ENCODE peak calls at places on chromosomes 2 and 18, in seven cellular contexts. One of them, this sample, is unnamed.

GRCh38 chr2:27211241-27211942 is 449 bp upstream of the ATRAID start:
- DNase-seq in Panc1: no peak
- DNase-seq in right cardiac atrium: no peak
- DNase-seq in A549: no peak
- DNase-seq in mesendoderm: peak; percentile 79
- DNase-seq in psoas muscle: no peak
- DNase-seq in K562: peak; percentile 95
- DNase-seq in this sample: no peak

GRCh38 chr2:170815746-170816498 is 765 bp upstream of the GAD1 start:
- DNase-seq in mesendoderm: peak; percentile 91
- DNase-seq in Panc1: no peak
- DNase-seq in A549: peak; percentile 67
- DNase-seq in psoas muscle: peak; percentile 51
- DNase-seq in K562: peak; percentile 86
- DNase-seq in right cardiac atrium: peak; percentile 76
- DNase-seq in this sample: no peak

GRCh38 chr2:215808996-215809395 is 204.4 kb downstream of the MREG start:
- DNase-seq in right cardiac atrium: no peak
- DNase-seq in A549: no peak
- DNase-seq in K562: peak; percentile 23
- DNase-seq in psoas muscle: no peak
- DNase-seq in Panc1: no peak
- DNase-seq in mesendoderm: peak; percentile 65
- DNase-seq in this sample: no peak

GRCh38 chr2:98454500-98455235 is 10.0 kb downstream of the INPP4A start:
- DNase-seq in psoas muscle: no peak
- DNase-seq in Panc1: no peak
- DNase-seq in mesendoderm: peak; percentile 51
- DNase-seq in K562: peak; percentile 49
- DNase-seq in A549: peak; percentile 53
- DNase-seq in right cardiac atrium: no peak
- DNase-seq in this sample: no peak

GRCh38 chr2:64730551-64731305 is 77.0 kb upstream of the SERTAD2 start:
- DNase-seq in right cardiac atrium: peak; percentile 82
- DNase-seq in K562: no peak
- DNase-seq in mesendoderm: peak; percentile 52
- DNase-seq in A549: no peak
- DNase-seq in Panc1: no peak
- DNase-seq in psoas muscle: peak; percentile 30
- DNase-seq in this sample: peak; percentile 60

GRCh38 chr2:3320910-3321605 is 56.6 kb downstream of the EIPR1 start:
- DNase-seq in right cardiac atrium: no peak
- DNase-seq in A549: no peak
- DNase-seq in psoas muscle: no peak
- DNase-seq in mesendoderm: no peak
- DNase-seq in K562: no peak
- DNase-seq in Panc1: no peak
- DNase-seq in this sample: no peak

GRCh38 chr2:177419274-177419673 is 26.7 kb downstream of the AGPS start:
- DNase-seq in psoas muscle: no peak
- DNase-seq in mesendoderm: no peak
- DNase-seq in A549: no peak
- DNase-seq in Panc1: no peak
- DNase-seq in K562: no peak
- DNase-seq in right cardiac atrium: no peak
- DNase-seq in this sample: no peak

GRCh38 chr2:64698668-64699444 is 45.1 kb upstream of the SERTAD2 start:
- DNase-seq in A549: peak; percentile 70
- DNase-seq in psoas muscle: no peak
- DNase-seq in right cardiac atrium: no peak
- DNase-seq in mesendoderm: no peak
- DNase-seq in K562: no peak
- DNase-seq in Panc1: no peak
- DNase-seq in this sample: no peak

GRCh38 chr2:73020657-73021370 is 50.7 kb downstream of the SFXN5 start:
- DNase-seq in Panc1: peak; percentile 84
- DNase-seq in A549: peak; percentile 69
- DNase-seq in psoas muscle: no peak
- DNase-seq in K562: no peak
- DNase-seq in mesendoderm: peak; percentile 9
- DNase-seq in right cardiac atrium: no peak
- DNase-seq in this sample: no peak

GRCh38 chr2:46134531-46135229 is 162.5 kb upstream of the EPAS1 start:
- DNase-seq in A549: no peak
- DNase-seq in mesendoderm: peak; percentile 12
- DNase-seq in psoas muscle: no peak
- DNase-seq in Panc1: no peak
- DNase-seq in K562: no peak
- DNase-seq in right cardiac atrium: peak; percentile 83
- DNase-seq in this sample: no peak

GRCh38 chr18:49754866-49755265 is 58.5 kb downstream of the ACAA2 start:
- DNase-seq in K562: no peak
- DNase-seq in psoas muscle: no peak
- DNase-seq in right cardiac atrium: no peak
- DNase-seq in mesendoderm: no peak
- DNase-seq in Panc1: no peak
- DNase-seq in A549: no peak
- DNase-seq in this sample: no peak

GRCh38 chr2:102540882-102541281 is 67.9 kb downstream of the SLC9A4 start:
- DNase-seq in Panc1: no peak
- DNase-seq in K562: no peak
- DNase-seq in A549: no peak
- DNase-seq in psoas muscle: no peak
- DNase-seq in right cardiac atrium: no peak
- DNase-seq in mesendoderm: no peak
- DNase-seq in this sample: no peak

GRCh38 chr2:2272841-2273240 is 58.2 kb downstream of the MYT1L start:
- DNase-seq in A549: no peak
- DNase-seq in right cardiac atrium: no peak
- DNase-seq in Panc1: no peak
- DNase-seq in mesendoderm: no peak
- DNase-seq in psoas muscle: no peak
- DNase-seq in K562: no peak
- DNase-seq in this sample: no peak

GRCh38 chr18:13614701-13615288 is 111.6 kb downstream of the FAM210A start:
- DNase-seq in mesendoderm: no peak
- DNase-seq in Panc1: no peak
- DNase-seq in psoas muscle: peak; percentile 42
- DNase-seq in right cardiac atrium: peak; percentile 75
- DNase-seq in A549: no peak
- DNase-seq in K562: no peak
- DNase-seq in this sample: no peak

GRCh38 chr18:44848931-44849330 is 168.2 kb downstream of the SETBP1 start:
- DNase-seq in A549: no peak
- DNase-seq in K562: no peak
- DNase-seq in mesendoderm: no peak
- DNase-seq in right cardiac atrium: peak; percentile 53
- DNase-seq in Panc1: no peak
- DNase-seq in psoas muscle: no peak
- DNase-seq in this sample: no peak

GRCh38 chr2:178553047-178553446 is 72.8 kb downstream of the PLEKHA3 start:
- DNase-seq in psoas muscle: no peak
- DNase-seq in Panc1: peak; percentile 18
- DNase-seq in right cardiac atrium: no peak
- DNase-seq in K562: no peak
- DNase-seq in mesendoderm: no peak
- DNase-seq in A549: peak; percentile 23
- DNase-seq in this sample: no peak

GRCh38 chr2:52571380-52572347 is 1195.9 kb upstream of the CHAC2 start:
- DNase-seq in mesendoderm: no peak
- DNase-seq in A549: no peak
- DNase-seq in right cardiac atrium: no peak
- DNase-seq in Panc1: no peak
- DNase-seq in K562: no peak
- DNase-seq in psoas muscle: peak; percentile 10
- DNase-seq in this sample: no peak
- H3K4me3 ChIP-seq in mesendoderm: no peak overlapping the region
- H3K4me3 ChIP-seq in A549: no peak overlapping the region
- H3K4me3 ChIP-seq in right cardiac atrium: no peak overlapping the region
- H3K4me3 ChIP-seq in Panc1: no peak overlapping the region
- H3K4me3 ChIP-seq in K562: no peak overlapping the region
- H3K4me3 ChIP-seq in psoas muscle: no peak overlapping the region
- H3K4me3 ChIP-seq in this sample: no peak overlapping the region

DNA sequence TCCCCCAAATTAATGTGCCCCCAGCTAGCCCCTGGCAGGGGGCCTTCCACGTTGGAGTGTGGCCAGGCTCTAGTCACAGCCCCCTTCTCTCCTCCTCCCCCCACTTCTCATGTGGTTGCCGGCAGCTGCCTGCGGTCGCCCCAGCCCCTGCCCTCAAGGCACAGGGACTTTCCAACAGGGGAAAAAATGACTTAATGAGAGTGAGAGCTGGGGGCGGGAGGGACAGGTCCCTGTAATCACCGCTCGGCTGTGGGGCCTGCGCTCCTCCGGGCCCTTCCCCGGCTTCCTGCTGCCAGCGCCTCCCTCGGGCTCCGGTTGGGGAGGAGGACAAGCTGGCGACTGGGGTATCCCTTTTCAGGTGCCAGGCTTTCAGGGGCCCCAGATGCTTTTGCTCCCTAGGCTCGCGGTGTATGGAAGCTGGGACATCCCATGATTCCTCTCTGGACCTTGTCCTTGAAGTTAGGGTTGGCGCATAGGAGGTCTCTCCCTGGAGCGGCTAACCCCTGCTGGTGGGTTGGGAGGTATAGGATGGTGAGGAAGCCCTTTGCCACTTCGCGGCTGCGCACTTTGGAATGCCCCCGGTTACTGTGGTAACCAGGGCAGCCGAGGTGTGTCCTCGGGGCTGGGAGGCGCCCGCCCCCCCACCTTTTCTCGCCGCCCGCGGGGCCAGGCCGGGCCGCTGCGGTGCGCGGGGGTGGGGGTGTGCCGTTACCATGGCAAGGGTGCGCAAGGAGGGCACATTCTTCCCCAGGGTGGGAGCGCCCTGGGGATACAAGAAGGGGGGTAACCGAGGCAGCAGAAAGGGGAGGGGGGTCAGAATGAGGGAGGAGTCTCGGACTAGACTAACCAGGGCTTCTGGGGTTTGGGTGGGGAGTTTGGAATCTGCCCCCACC is 16.1 kb downstream of the WNT10A start:
- DNase-seq in A549: no peak
- DNase-seq in K562: peak; percentile 31
- DNase-seq in psoas muscle: no peak
- DNase-seq in mesendoderm: peak; percentile 64
- DNase-seq in right cardiac atrium: no peak
- DNase-seq in Panc1: no peak
- DNase-seq in this sample: no peak
- H3K4me3 ChIP-seq in A549: peak overlapping the region; percentile 23
- H3K4me3 ChIP-seq in K562: no peak overlapping the region
- H3K4me3 ChIP-seq in psoas muscle: no peak overlapping the region
- H3K4me3 ChIP-seq in mesendoderm: no peak overlapping the region
- H3K4me3 ChIP-seq in right cardiac atrium: no peak overlapping the region
- H3K4me3 ChIP-seq in Panc1: peak overlapping the region; percentile 62
- H3K4me3 ChIP-seq in this sample: peak overlapping the region; percentile 71

GRCh38 chr2:199862779-199863178 is 11.8 kb upstream of the FTCDNL1 start:
- DNase-seq in mesendoderm: no peak
- DNase-seq in Panc1: no peak
- DNase-seq in A549: no peak
- DNase-seq in right cardiac atrium: no peak
- DNase-seq in K562: no peak
- DNase-seq in psoas muscle: no peak
- DNase-seq in this sample: no peak

GRCh38 chr2:199855812-199856211 is 4.8 kb upstream of the FTCDNL1 start:
- DNase-seq in psoas muscle: no peak
- DNase-seq in mesendoderm: no peak
- DNase-seq in A549: no peak
- DNase-seq in K562: no peak
- DNase-seq in Panc1: no peak
- DNase-seq in right cardiac atrium: no peak
- DNase-seq in this sample: no peak

GRCh38 chr2:199865905-199866304 is 14.9 kb upstream of the FTCDNL1 start:
- DNase-seq in Panc1: no peak
- DNase-seq in mesendoderm: no peak
- DNase-seq in psoas muscle: no peak
- DNase-seq in A549: no peak
- DNase-seq in right cardiac atrium: no peak
- DNase-seq in K562: no peak
- DNase-seq in this sample: no peak

GRCh38 chr2:199861116-199861774 is 10.3 kb upstream of the FTCDNL1 start:
- DNase-seq in A549: peak; percentile 27
- DNase-seq in right cardiac atrium: no peak
- DNase-seq in K562: no peak
- DNase-seq in mesendoderm: peak; percentile 25
- DNase-seq in Panc1: peak; percentile 15
- DNase-seq in psoas muscle: no peak
- DNase-seq in this sample: peak; percentile 28
- H3K4me3 ChIP-seq in A549: no peak overlapping the region
- H3K4me3 ChIP-seq in right cardiac atrium: no peak overlapping the region
- H3K4me3 ChIP-seq in K562: no peak overlapping the region
- H3K4me3 ChIP-seq in mesendoderm: no peak overlapping the region
- H3K4me3 ChIP-seq in Panc1: no peak overlapping the region
- H3K4me3 ChIP-seq in psoas muscle: no peak overlapping the region
- H3K4me3 ChIP-seq in this sample: no peak overlapping the region

GRCh38 chr2:238874330-238875050 is 26.6 kb downstream of the TWIST2 start:
- DNase-seq in psoas muscle: no peak
- DNase-seq in K562: no peak
- DNase-seq in right cardiac atrium: no peak
- DNase-seq in Panc1: no peak
- DNase-seq in A549: no peak
- DNase-seq in mesendoderm: no peak
- DNase-seq in this sample: no peak
- H3K4me3 ChIP-seq in psoas muscle: no peak overlapping the region
- H3K4me3 ChIP-seq in K562: no peak overlapping the region
- H3K4me3 ChIP-seq in right cardiac atrium: no peak overlapping the region
- H3K4me3 ChIP-seq in Panc1: no peak overlapping the region
- H3K4me3 ChIP-seq in A549: no peak overlapping the region
- H3K4me3 ChIP-seq in mesendoderm: no peak overlapping the region
- H3K4me3 ChIP-seq in this sample: no peak overlapping the region

DNA sequence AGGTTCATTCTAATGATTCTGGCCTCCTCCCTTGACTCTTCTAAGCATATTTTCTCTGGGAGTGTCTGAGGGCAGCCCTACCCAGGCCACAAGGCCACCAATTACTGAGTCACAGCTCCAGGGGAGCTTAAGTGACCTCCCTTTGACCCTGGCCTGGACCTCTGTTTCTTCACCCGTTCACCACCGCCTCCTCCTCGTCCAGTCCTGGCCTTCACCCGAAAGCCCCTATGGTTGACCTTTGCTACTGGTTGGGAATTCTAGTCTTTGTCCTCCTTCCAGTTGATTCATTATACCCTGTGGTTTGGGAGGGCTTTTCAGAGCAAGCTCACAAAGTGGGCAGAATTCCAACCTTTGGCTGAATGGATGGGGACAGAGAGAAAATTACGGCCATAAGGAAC is 72.6 kb downstream of the NRP2 start:
- DNase-seq in mesendoderm: no peak
- DNase-seq in A549: peak; percentile 92
- DNase-seq in right cardiac atrium: no peak
- DNase-seq in Panc1: no peak
- DNase-seq in psoas muscle: no peak
- DNase-seq in K562: peak; percentile 19
- DNase-seq in this sample: no peak
- H3K4me3 ChIP-seq in mesendoderm: no peak overlapping the region
- H3K4me3 ChIP-seq in A549: peak overlapping the region; percentile 2
- H3K4me3 ChIP-seq in right cardiac atrium: no peak overlapping the region
- H3K4me3 ChIP-seq in Panc1: no peak overlapping the region
- H3K4me3 ChIP-seq in psoas muscle: no peak overlapping the region
- H3K4me3 ChIP-seq in K562: no peak overlapping the region
- H3K4me3 ChIP-seq in this sample: no peak overlapping the region